ENCODE peak calls at places on chromosome 4, in six cellular contexts. E is H9, V is IMR-90, D is neuronal stem cell, W is H1, T is trophoblast cell. A is an unnamed sample.
A peak's percentile ranks its signal among the peaks of the same experiment; 100 is the strongest.

GRCh38 chr4:105058177-105058812 is 88.4 kb upstream of the TET2 start:
- DNase-seq in E (no peak), V (peak; percentile 75), D (no peak), W (no peak), T (peak; percentile 78), A (peak; percentile 6)

GRCh38 chr4:786861-787300 is 39.0 kb downstream of the CPLX1 start:
- DNase-seq in E (no peak), V (no peak), D (no peak), W (no peak), T (no peak), A (no peak)

GRCh38 chr4:57424231-57424897 is 314.2 kb upstream of the IGFBP7 start:
- DNase-seq in E (no peak), V (peak; percentile 14), D (no peak), W (no peak), T (peak; percentile 73), A (no peak)

GRCh38 chr4:11505225-11505971 is 76.7 kb upstream of the HS3ST1 start:
- DNase-seq in E (no peak), V (no peak), D (no peak), W (no peak), T (peak; percentile 40), A (no peak)

GRCh38 chr4:14269824-14270223 is 642.3 kb upstream of the BOD1L1 start:
- DNase-seq in E (no peak), V (no peak), D (no peak), W (no peak), T (peak; percentile 7), A (no peak)

GRCh38 chr4:182307746-182308145 is 64.5 kb downstream of the TENM3 start:
- DNase-seq in E (no peak), V (peak; percentile 97), D (no peak), W (no peak), T (no peak), A (peak; percentile 62)

GRCh38 chr4:54229631-54230478 is 762 bp downstream of the PDGFRA start:
- DNase-seq in E (peak; percentile 67), V (peak; percentile 69), D (peak; percentile 2), W (no peak), T (no peak), A (peak; percentile 44)

GRCh38 chr4:150337709-150338108 is 244.2 kb upstream of the MAB21L2 start:
- DNase-seq in E (no peak), V (peak; percentile 90), D (no peak), W (no peak), T (peak; percentile 32), A (peak; percentile 90)

GRCh38 chr4:82562553-82562854 is 716 bp upstream of the TMEM150C start:
- DNase-seq in E (peak; percentile 33), V (no peak), D (no peak), W (no peak), T (no peak), A (no peak)

GRCh38 chr4:165532976-165533375 is 154.2 kb downstream of the CPE start:
- DNase-seq in E (no peak), V (no peak), D (no peak), W (no peak), T (no peak), A (no peak)

GRCh38 chr4:90142091-90142490 is 14.9 kb downstream of the CCSER1 start:
- DNase-seq in E (no peak), V (no peak), D (no peak), W (no peak), T (no peak), A (no peak)

GRCh38 chr4:52861879-52862604 is at the start of gene RASL11B:
- DNase-seq in E (peak; percentile 84), V (peak; percentile 52), D (peak; percentile 84), W (no peak), T (peak; percentile 86), A (peak; percentile 74)

DNA sequence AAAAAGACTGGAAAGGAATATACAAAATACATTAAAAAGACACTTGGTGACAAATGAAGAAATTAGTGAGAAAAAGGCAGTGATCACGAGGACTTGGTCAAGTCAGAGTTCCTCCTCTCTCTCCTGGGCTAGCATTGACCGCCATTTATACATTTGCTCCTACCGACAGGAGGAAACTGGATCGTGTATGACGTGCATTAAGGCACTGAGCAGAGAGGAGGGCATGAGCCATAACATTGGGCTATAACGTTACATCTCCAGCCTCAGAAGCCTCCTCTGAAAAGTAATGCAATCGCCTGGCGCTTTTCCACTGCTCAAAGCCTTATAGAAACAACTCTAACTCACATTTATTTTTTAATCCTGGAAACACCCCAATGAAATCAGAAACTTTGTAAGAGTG is 10.5 kb downstream of the OTOP1 start:
- DNase-seq in E (no peak), V (no peak), D (no peak), W (no peak), T (no peak), A (no peak)
- H3K14ac ChIP-seq in E (no peak overlapping the region), V (no peak overlapping the region), D (no peak overlapping the region), W (no peak overlapping the region), T (no peak overlapping the region), A (no peak overlapping the region)

GRCh38 chr4:153616005-153616555 is 68.0 kb upstream of the TLR2 start:
- DNase-seq in E (no peak), V (no peak), D (no peak), W (no peak), T (no peak), A (no peak)
- H3K14ac ChIP-seq in E (no peak overlapping the region), V (no peak overlapping the region), D (no peak overlapping the region), W (no peak overlapping the region), T (no peak overlapping the region), A (no peak overlapping the region)

DNA sequence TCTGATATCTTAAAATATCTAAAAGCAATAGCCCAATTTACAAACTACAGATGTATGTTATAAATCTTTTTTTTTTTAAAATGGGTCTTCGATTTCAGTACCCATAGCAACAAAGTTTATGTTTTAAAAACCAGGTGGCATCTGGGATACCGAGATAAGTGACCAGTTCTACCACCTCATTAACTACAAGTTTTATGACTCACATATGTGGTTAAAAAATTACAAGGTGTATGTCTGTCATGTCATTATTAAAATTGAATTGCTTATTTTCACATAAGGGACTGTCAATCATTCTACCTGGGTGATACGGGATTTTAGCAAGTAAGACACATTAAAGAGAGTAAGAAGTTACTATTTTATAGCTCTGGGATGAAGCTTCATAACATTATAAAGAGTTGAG is 192.0 kb upstream of the ETNPPL start:
- DNase-seq in E (no peak), V (no peak), D (no peak), W (no peak), T (peak; percentile 68), A (no peak)
- H3K14ac ChIP-seq in E (no peak overlapping the region), V (no peak overlapping the region), D (no peak overlapping the region), W (no peak overlapping the region), T (no peak overlapping the region), A (no peak overlapping the region)

GRCh38 chr4:23323436-23323835 is 566.4 kb downstream of the PPARGC1A start:
- DNase-seq in E (no peak), V (no peak), D (no peak), W (no peak), T (no peak), A (no peak)
- H3K14ac ChIP-seq in E (no peak overlapping the region), V (no peak overlapping the region), D (no peak overlapping the region), W (no peak overlapping the region), T (no peak overlapping the region), A (no peak overlapping the region)

GRCh38 chr4:113212613-113213012 is 163.2 kb downstream of the ANK2 start:
- DNase-seq in E (no peak), V (no peak), D (peak; percentile 9), W (no peak), T (no peak), A (no peak)
- H3K14ac ChIP-seq in E (no peak overlapping the region), V (no peak overlapping the region), D (no peak overlapping the region), W (no peak overlapping the region), T (no peak overlapping the region), A (no peak overlapping the region)

GRCh38 chr4:1883583-1883982 is 12.4 kb downstream of the NSD2 start:
- DNase-seq in E (no peak), V (no peak), D (no peak), W (no peak), T (no peak), A (no peak)

GRCh38 chr4:1887065-1887464 is 15.9 kb downstream of the NSD2 start:
- DNase-seq in E (no peak), V (no peak), D (no peak), W (no peak), T (no peak), A (no peak)

GRCh38 chr4:1882850-1883271 is 11.7 kb downstream of the NSD2 start:
- DNase-seq in E (no peak), V (no peak), D (no peak), W (no peak), T (no peak), A (no peak)

GRCh38 chr4:1881709-1882108 is 10.5 kb downstream of the NSD2 start:
- DNase-seq in E (no peak), V (no peak), D (no peak), W (no peak), T (no peak), A (no peak)

DNA sequence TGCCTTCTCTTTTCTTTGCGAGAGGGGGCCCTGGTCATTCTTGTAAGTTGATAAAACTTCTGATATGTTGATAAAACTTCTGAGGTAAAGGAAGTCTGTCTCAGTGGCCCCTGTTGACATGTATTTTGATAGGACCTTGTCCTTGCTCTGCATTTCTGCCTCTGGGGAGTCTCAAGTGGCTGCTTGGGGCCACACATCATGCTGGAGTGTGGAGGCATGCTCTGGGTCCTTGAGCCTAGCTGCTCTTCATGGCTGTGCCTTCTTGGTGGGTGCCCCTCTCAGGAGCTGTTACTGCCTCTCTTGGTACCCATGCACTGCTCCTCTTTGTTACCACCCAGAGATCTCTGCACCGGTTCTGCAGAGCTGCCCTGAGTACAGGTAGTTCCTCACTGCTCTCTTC is 14.2 kb downstream of the NSD2 start:
- DNase-seq in E (no peak), V (no peak), D (no peak), W (no peak), T (no peak), A (no peak)
- H3K14ac ChIP-seq in E (no peak overlapping the region), V (no peak overlapping the region), D (no peak overlapping the region), W (no peak overlapping the region), T (no peak overlapping the region), A (no peak overlapping the region)

DNA sequence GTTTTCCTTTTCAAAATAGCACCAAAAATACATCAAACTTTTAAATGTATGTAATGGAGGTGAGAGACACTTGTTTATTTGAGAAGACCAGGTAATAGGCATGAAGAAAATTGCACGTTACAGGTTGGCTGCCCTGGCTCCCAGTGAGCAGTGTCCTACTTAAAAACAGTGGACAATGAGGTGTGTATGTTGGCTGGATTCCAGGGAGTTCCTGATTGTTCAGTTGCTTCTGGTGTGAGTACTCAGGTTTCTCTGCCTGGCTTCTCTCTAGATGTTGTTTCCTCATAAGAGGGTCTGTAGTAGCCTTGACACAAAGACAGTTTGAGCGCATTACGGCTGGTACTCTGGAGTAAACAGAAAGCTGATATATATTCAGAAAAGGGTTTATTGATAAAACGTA is 29.4 kb downstream of the SNX25 start:
- DNase-seq in E (no peak), V (peak; percentile 21), D (no peak), W (no peak), T (no peak), A (peak; percentile 22)
- H3K14ac ChIP-seq in E (no peak overlapping the region), V (no peak overlapping the region), D (no peak overlapping the region), W (no peak overlapping the region), T (no peak overlapping the region), A (no peak overlapping the region)

GRCh38 chr4:163367651-163368050 is 24.0 kb downstream of the NPY5R start:
- DNase-seq in E (no peak), V (no peak), D (no peak), W (no peak), T (no peak), A (peak; percentile 50)

DNA sequence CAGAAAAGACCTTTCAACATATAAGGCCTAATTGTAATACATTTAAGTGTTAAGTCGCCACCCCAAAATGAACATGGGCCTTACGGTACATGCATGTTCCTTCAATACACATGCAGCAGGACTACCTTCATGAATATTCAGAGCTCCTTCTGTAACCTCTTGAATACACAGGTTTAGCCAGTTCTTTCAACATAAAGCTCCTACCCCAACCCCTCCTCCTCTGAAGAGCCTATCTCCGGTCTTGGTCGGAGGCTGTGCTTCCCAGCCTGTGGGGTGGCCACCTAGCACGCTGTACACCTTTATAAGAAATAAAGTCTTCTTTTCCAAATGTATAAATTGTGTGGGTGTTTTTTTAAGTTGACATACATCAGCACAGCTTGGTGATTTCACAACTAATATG is 28.3 kb downstream of the NPY5R start:
- DNase-seq in E (no peak), V (no peak), D (no peak), W (no peak), T (no peak), A (no peak)
- H3K14ac ChIP-seq in E (no peak overlapping the region), V (no peak overlapping the region), D (no peak overlapping the region), W (no peak overlapping the region), T (no peak overlapping the region), A (no peak overlapping the region)

A was measured in mesenchymal stem cell.